ENCODE peak calls at places on chromosomes 12 and 14, in eight cellular contexts. C, N, V, M, B, R, G and Z are unnamed samples.
A peak's percentile ranks its signal among the peaks of the same experiment; 100 is the strongest.

GRCh38 chr14:58749066-58749669 is 111.4 kb downstream of the DACT1 start:
- DNase-seq in M (peak; percentile 92), G (no peak), N (no peak), C (peak; percentile 52), R (peak; percentile 14), B (peak; percentile 83), V (no peak), Z (peak; percentile 87)

GRCh38 chr14:25267186-25267585 is 217.2 kb upstream of the STXBP6 start:
- DNase-seq in C (no peak), R (no peak), N (no peak), B (no peak), G (no peak), M (no peak), V (no peak), Z (no peak)

GRCh38 chr14:65357091-65357490 is 55.4 kb upstream of the FUT8 start:
- DNase-seq in N (no peak), C (no peak), M (no peak), V (no peak), R (no peak), G (no peak), B (no peak), Z (no peak)

GRCh38 chr14:76710093-76711010 is 50.9 kb upstream of the VASH1 start:
- DNase-seq in G (no peak), B (no peak), M (peak; percentile 74), N (no peak), R (peak; percentile 26), V (peak; percentile 68), C (no peak), Z (peak; percentile 73)

GRCh38 chr14:29558516-29558915 is 369.1 kb downstream of the PRKD1 start:
- DNase-seq in N (no peak), M (peak; percentile 53), V (no peak), R (no peak), B (no peak), C (no peak), G (no peak), Z (peak; percentile 9)

GRCh38 chr14:50109342-50109741 is 7.0 kb downstream of the VCPKMT start:
- DNase-seq in G (no peak), B (no peak), N (no peak), M (peak; percentile 63), R (no peak), V (peak; percentile 26), C (no peak), Z (peak; percentile 42)

GRCh38 chr14:55731247-55731872 is 151.4 kb downstream of the KTN1 start:
- DNase-seq in G (no peak), V (no peak), B (no peak), R (no peak), M (no peak), N (no peak), C (no peak), Z (no peak)

GRCh38 chr12:1914116-1914911 is 4.1 kb downstream of the CACNA2D4 start:
- DNase-seq in G (no peak), R (peak; percentile 8), B (no peak), V (peak; percentile 12), M (no peak), N (no peak), C (peak; percentile 25), Z (no peak)

GRCh38 chr14:64506751-64507150 is 2.2 kb downstream of the ZBTB1 start:
- DNase-seq in B (no peak), C (no peak), V (no peak), R (no peak), M (no peak), N (no peak), G (no peak), Z (no peak)

GRCh38 chr12:12560587-12561304 is 1.9 kb downstream of the DUSP16 start:
- DNase-seq in M (peak; percentile 76), B (no peak), G (no peak), V (peak; percentile 41), C (no peak), R (peak; percentile 65), N (no peak), Z (peak; percentile 72)

GRCh38 chr14:50808053-50808452 is 22.9 kb downstream of the NIN start:
- DNase-seq in V (no peak), G (no peak), B (no peak), R (no peak), C (no peak), N (no peak), M (no peak), Z (no peak)

GRCh38 chr14:31127690-31128089 is 79.9 kb downstream of the HECTD1 start:
- DNase-seq in G (no peak), B (no peak), N (no peak), M (peak; percentile 13), C (no peak), R (no peak), V (no peak), Z (peak; percentile 4)

GRCh38 chr14:105163040-105163742 is 5.4 kb downstream of the JAG2 start:
- DNase-seq in V (no peak), B (no peak), C (no peak), M (no peak), R (no peak), G (no peak), N (no peak), Z (no peak)

GRCh38 chr12:75986001-75986739 is 45.4 kb downstream of the PHLDA1 start:
- DNase-seq in R (peak; percentile 40), N (no peak), C (no peak), M (no peak), G (no peak), V (no peak), B (no peak), Z (no peak)

GRCh38 chr12:3313655-3314305 is 177.2 kb upstream of the PRMT8 start:
- DNase-seq in M (peak; percentile 44), V (peak; percentile 64), B (no peak), G (no peak), R (no peak), C (no peak), N (peak; percentile 67), Z (peak; percentile 14)
- TF ChIP-seq CTCF in M (peak; percentile 61), V (peak; percentile 45), B (peak; percentile 55), G (no peak), R (no peak), C (peak; percentile 26), N (peak; percentile 56), Z (peak; percentile 39)

GRCh38 chr12:106585237-106585834 is 2.5 kb downstream of the RFX4 start:
- DNase-seq in M (no peak), N (no peak), C (no peak), B (no peak), V (no peak), G (no peak), R (no peak), Z (no peak)
- H3K4me3 ChIP-seq in M (no peak overlapping the region), N (peak overlapping the region; percentile 51), C (no peak overlapping the region), B (no peak overlapping the region), V (no peak overlapping the region), G (no peak overlapping the region), R (no peak overlapping the region), Z (no peak overlapping the region)

DNA sequence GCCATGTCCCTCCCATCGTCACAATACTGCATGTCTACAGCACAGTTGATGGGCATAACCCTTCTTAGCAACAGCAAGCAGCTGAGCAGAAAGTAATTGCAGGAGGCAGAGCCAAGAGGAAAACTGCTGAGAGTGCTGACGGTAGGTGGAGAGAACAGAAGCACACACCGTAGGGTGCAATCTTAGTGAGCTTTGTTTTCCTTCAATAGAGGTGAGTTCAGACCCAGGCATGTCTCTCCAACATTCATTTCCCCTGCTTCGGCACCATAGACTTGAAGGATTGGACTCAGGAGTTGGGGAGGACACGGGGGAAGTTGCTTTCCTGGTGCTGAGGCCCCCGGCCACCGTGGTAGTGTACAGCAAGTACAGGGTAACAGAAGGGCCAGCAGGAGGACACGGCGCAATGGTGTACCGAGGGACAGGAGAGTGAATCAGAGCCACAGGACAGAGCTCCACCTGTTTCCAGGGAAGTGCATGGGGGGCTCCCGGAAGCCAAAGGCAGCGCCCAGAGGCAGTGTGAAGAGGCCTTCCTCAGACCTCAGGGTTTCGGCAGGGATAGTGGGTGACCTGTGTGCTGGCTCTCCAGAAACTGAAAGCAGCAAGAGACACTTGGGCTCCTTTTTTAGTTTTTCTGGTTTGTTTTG is 36.3 kb upstream of the SINHCAF start:
- DNase-seq in B (no peak), N (no peak), M (peak; percentile 38), V (no peak), C (no peak), G (no peak), R (no peak), Z (no peak)
- TF ChIP-seq CTCF in B (no peak), N (no peak), M (no peak), V (no peak), C (no peak), G (no peak), R (no peak), Z (no peak)

GRCh38 chr12:123929869-123930583 is 42.6 kb downstream of the CCDC92 start:
- DNase-seq in V (no peak), B (no peak), N (no peak), M (no peak), C (no peak), G (no peak), R (no peak), Z (no peak)

GRCh38 chr12:123928274-123928865 is 44.3 kb downstream of the CCDC92 start:
- DNase-seq in N (no peak), C (no peak), V (no peak), M (no peak), B (no peak), R (no peak), G (no peak), Z (no peak)

GRCh38 chr12:123931686-123932321 is 40.8 kb downstream of the CCDC92 start:
- DNase-seq in M (no peak), G (no peak), V (no peak), N (no peak), B (no peak), C (no peak), R (no peak), Z (no peak)

GRCh38 chr12:123933214-123933613 is 39.4 kb downstream of the CCDC92 start:
- DNase-seq in R (no peak), M (no peak), N (no peak), B (no peak), G (no peak), V (no peak), C (no peak), Z (no peak)

GRCh38 chr12:123928897-123929296 is 43.7 kb downstream of the CCDC92 start:
- DNase-seq in B (no peak), C (no peak), R (no peak), G (no peak), V (no peak), M (no peak), N (no peak), Z (no peak)
- H3K4me3 ChIP-seq in B (no peak overlapping the region), C (no peak overlapping the region), R (no peak overlapping the region), G (no peak overlapping the region), V (no peak overlapping the region), M (no peak overlapping the region), N (no peak overlapping the region), Z (no peak overlapping the region)

DNA sequence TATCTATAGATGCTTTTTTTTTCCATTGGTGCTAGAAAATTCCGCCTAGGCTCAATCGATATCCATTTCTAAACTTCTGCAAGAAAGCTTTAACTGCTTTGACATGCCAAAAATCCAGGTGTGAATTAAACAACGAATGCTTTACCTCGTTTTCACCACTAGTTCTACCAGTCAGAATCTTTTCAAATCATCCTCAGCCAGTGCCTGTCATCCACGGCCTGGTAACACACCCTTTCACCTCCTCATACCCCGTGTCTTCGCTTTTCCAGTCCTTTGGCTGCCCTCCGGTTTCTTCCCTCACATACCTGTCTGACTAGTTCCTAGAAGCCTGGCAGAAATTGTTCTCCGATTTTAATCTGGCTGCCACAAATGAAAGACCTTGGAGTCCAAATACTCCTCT is 1.4 kb upstream of the PHC1 start:
- DNase-seq in M (no peak), V (peak; percentile 41), N (no peak), G (no peak), B (no peak), C (no peak), R (peak; percentile 14), Z (no peak)
- TF ChIP-seq CTCF in M (peak; percentile 30), V (no peak), N (no peak), G (peak; percentile 1), B (no peak), C (no peak), R (no peak), Z (no peak)

GRCh38 chr14:23884541-23884904 is 69.0 kb upstream of the DHRS4 start:
- DNase-seq in B (no peak), R (no peak), N (no peak), C (no peak), V (no peak), G (no peak), M (no peak), Z (no peak)
- H3K4me3 ChIP-seq in B (no peak overlapping the region), R (no peak overlapping the region), N (no peak overlapping the region), C (no peak overlapping the region), V (no peak overlapping the region), G (no peak overlapping the region), M (no peak overlapping the region), Z (no peak overlapping the region)